ENCODE peak calls at places on chromosomes 7 and 10, in eight cellular contexts. X is NCI-H2081; G is NCI-H1092; N is body of pancreas; J is uterus; T is activated naive CD4-positive, alpha-beta T cell treated with anti-CD3 and anti-CD28 coated beads, Interleukin-2, amount 10 ng/mL, durations not matched to agents 7 days and 5 days; P is OCI-M1; D is frontal cortex. I is an unnamed sample.
A peak's percentile ranks its signal among the peaks of the same experiment; 100 is the strongest.

GRCh38 chr10:71621263-71621751 is 98.3 kb downstream of the C10orf105 start:
- DNase-seq in P (peak; percentile 46), T (no peak), G (no peak), J (peak; percentile 70), D (no peak), N (no peak), X (no peak), I (no peak)

GRCh38 chr7:114048386-114049235 is 129.8 kb upstream of the PPP1R3A start:
- DNase-seq in G (no peak), X (peak; percentile 36), N (no peak), D (no peak), J (no peak), T (no peak), P (peak; percentile 82), I (no peak)

GRCh38 chr7:98223351-98223897 is 12.2 kb downstream of the BHLHA15 start:
- DNase-seq in D (no peak), N (no peak), X (no peak), J (no peak), T (no peak), G (no peak), P (no peak), I (no peak)

GRCh38 chr10:52488606-52489485 is 174.8 kb downstream of the DKK1 start:
- DNase-seq in G (no peak), N (no peak), X (no peak), P (peak; percentile 74), D (peak; percentile 7), T (no peak), J (no peak), I (no peak)

GRCh38 chr10:127184582-127184981 is 11.8 kb downstream of the INSYN2A start:
- DNase-seq in N (no peak), G (no peak), P (no peak), T (no peak), X (no peak), D (no peak), J (no peak), I (no peak)

GRCh38 chr7:79820387-79820786 is 314.2 kb upstream of the GNAI1 start:
- DNase-seq in P (peak; percentile 43), D (peak; percentile 3), T (no peak), X (peak; percentile 53), G (peak; percentile 84), J (peak; percentile 35), N (peak; percentile 20), I (no peak)

GRCh38 chr10:62036186-62037081 is 134.9 kb downstream of the ARID5B start:
- DNase-seq in G (peak; percentile 13), J (no peak), P (no peak), X (peak; percentile 51), D (no peak), N (peak; percentile 31), T (no peak), I (no peak)

GRCh38 chr7:27031289-27032172 is 64.3 kb downstream of the HOXA1 start:
- DNase-seq in P (peak; percentile 79), T (no peak), D (no peak), N (no peak), G (no peak), J (no peak), X (no peak), I (no peak)

GRCh38 chr7:64874114-64874513 is 29.0 kb upstream of the ZNF273 start:
- DNase-seq in P (peak; percentile 63), D (peak; percentile 4), X (no peak), G (no peak), N (no peak), J (no peak), T (no peak), I (no peak)

GRCh38 chr7:25820432-25821040 is 331.5 kb upstream of the NFE2L3 start:
- DNase-seq in N (no peak), P (peak; percentile 39), J (no peak), T (no peak), G (no peak), D (no peak), X (no peak), I (no peak)

GRCh38 chr7:133775201-133775600 is 351.9 kb upstream of the LRGUK start:
- DNase-seq in P (no peak), X (no peak), G (no peak), J (no peak), D (no peak), N (no peak), T (no peak), I (no peak)

I was measured in NCI-H1930.